ENCODE peak calls at places on chromosome 15, in seven cellular contexts. B is aorta, N is body of pancreas, Z is H9, S is mammary epithelial cell, L is H1, H is IMR-90. D is an unnamed sample. For H3K4me1, the result is how much of the 10 kb centered on the place peaks cover.

GRCh38 chr15:75666823-75667501 is 19.2 kb downstream of the SNX33 start:
- DNase-seq in L (no peak), N (peak), S (peak), Z (no peak), B (peak), H (peak), D (peak)

GRCh38 chr15:52727825-52728224 is 48.6 kb upstream of the ATOSA start:
- DNase-seq in N (no peak), L (no peak), Z (no peak), H (no peak), B (no peak), S (peak), D (no peak)

GRCh38 chr15:74573987-74574386 is 33.0 kb downstream of the ARID3B start:
- DNase-seq in H (peak), N (no peak), S (peak), L (no peak), Z (no peak), B (no peak), D (no peak)

GRCh38 chr15:81088496-81088895 is 45.6 kb upstream of the CFAP161 start:
- DNase-seq in B (no peak), L (no peak), S (no peak), Z (no peak), H (no peak), N (no peak), D (no peak)

GRCh38 chr15:62822228-62822627 is 220.3 kb upstream of the TPM1 start:
- DNase-seq in S (no peak), H (no peak), B (no peak), N (peak), L (no peak), Z (no peak), D (peak)

GRCh38 chr15:100786139-100786531 is 93.5 kb upstream of the ALDH1A3 start:
- DNase-seq in Z (no peak), B (no peak), H (no peak), S (no peak), N (no peak), L (no peak), D (no peak)

GRCh38 chr15:98668566-98669308 is 20.4 kb downstream of the IGF1R start:
- DNase-seq in N (no peak), L (no peak), H (peak), Z (no peak), S (peak), B (no peak), D (no peak)

GRCh38 chr15:49036650-49037545 is 9.3 kb downstream of the SECISBP2L start:
- DNase-seq in L (no peak), S (peak), N (no peak), H (peak), Z (no peak), B (no peak), D (no peak)

GRCh38 chr15:67064607-67065530 is 533 bp upstream of the SMAD3 start:
- DNase-seq in L (no peak), N (peak), H (no peak), Z (peak), S (no peak), B (no peak), D (peak)

GRCh38 chr15:67063689-67064606 is 1.5 kb upstream of the SMAD3 start:
- DNase-seq in B (no peak), S (no peak), Z (peak), L (peak), N (peak), H (peak), D (peak)

GRCh38 chr15:67065531-67066005 is at the start of gene SMAD3:
- DNase-seq in S (peak), L (peak), N (peak), H (peak), Z (peak), B (peak), D (peak)

GRCh38 chr15:67061811-67062348 is 3.5 kb upstream of the SMAD3 start:
- DNase-seq in S (no peak), H (no peak), N (no peak), Z (no peak), B (no peak), L (no peak), D (no peak)

DNA sequence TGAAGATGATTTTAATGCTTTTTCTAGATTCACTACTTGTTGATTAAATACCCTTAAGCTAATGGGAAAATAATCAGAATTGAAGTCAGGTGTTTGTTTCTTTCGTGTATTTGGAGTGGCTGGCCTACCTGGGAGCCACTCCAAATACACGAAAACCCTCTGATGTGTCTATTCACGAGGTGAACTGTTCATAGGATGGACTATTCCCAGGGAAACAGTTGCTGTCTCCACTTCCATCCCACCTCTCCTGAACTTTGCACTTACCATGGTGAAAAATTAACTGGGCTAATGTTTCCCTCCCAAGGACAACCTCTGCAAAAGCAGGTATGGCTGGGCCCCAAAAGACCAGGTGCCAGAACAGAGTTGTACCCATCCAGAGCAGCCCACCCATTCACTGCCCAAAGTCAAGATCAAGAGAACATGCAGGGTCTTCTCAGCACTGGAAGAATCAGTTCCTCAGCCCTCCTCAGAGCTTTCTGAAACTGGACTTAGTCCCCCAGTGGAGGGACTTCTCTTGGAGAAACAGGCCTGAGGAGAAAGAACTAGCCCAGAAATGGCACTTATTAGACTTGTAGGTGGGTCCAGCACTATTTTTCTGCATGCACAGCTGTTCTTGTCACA is 2.9 kb upstream of the SMAD3 start:
- DNase-seq in Z (no peak), N (no peak), S (no peak), L (no peak), B (no peak), H (no peak), D (no peak)
- H3K27ac ChIP-seq in Z (no peak), N (peak), S (no peak), L (no peak), B (no peak), H (no peak), D (no peak)

DNA sequence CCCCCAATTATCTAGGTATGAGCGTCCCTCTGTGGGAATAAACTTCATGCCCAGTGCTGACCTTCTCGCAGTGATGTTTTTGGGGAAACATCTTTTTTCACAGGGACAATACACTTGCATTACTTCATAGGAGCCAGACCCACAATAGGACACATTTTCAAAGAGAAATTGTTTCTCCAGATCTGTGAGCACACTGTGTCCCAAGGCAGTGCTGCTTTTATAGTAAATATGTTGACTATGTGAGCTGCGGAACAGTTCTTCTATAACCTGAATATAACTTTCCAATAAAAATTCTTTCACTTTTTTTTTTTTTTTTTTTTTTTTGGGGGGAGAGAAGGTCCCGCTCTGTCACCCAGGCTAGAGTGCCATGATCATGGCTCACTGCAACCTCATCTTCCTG is 17.4 kb upstream of the THSD4 start:
- DNase-seq in Z (no peak), N (no peak), L (no peak), S (no peak), H (no peak), B (no peak), D (no peak)
- H3K4me1 ChIP-seq in Z (under half), N (under half), L (under half), S (under half), H (under half), B (under half), D (under half)

GRCh38 chr15:57373882-57374276 is 2.4 kb upstream of the CGNL1 start:
- DNase-seq in N (no peak), Z (no peak), L (no peak), S (no peak), B (no peak), H (no peak), D (no peak)

GRCh38 chr15:57373251-57373881 is 2.9 kb upstream of the CGNL1 start:
- DNase-seq in L (no peak), B (no peak), H (no peak), S (no peak), N (no peak), Z (no peak), D (no peak)

GRCh38 chr15:57376695-57377477 is 581 bp downstream of the CGNL1 start:
- DNase-seq in N (peak), H (peak), B (no peak), L (no peak), Z (peak), S (peak), D (no peak)

GRCh38 chr15:57377478-57377847 is 1.2 kb downstream of the CGNL1 start:
- DNase-seq in N (no peak), Z (no peak), L (no peak), H (no peak), B (no peak), S (peak), D (no peak)

GRCh38 chr15:57375827-57376694 is at the start of gene CGNL1:
- DNase-seq in Z (peak), H (no peak), N (peak), L (no peak), B (peak), S (no peak), D (peak)
- H3K27ac ChIP-seq in Z (no peak), H (no peak), N (peak), L (no peak), B (no peak), S (no peak), D (peak)

GRCh38 chr15:90851114-90851513 is 17.3 kb upstream of the FURIN start:
- DNase-seq in B (no peak), Z (no peak), S (no peak), H (peak), L (no peak), N (no peak), D (no peak)
- H3K4me1 ChIP-seq in B (under half), Z (under half), S (under half), H (under half), L (under half), N (under half), D (under half)

GRCh38 chr15:68235022-68235421 is 5.5 kb upstream of the CLN6 start:
- DNase-seq in L (no peak), H (no peak), Z (no peak), S (peak), N (no peak), B (no peak), D (no peak)

GRCh38 chr15:68244235-68244634 is 14.7 kb upstream of the CLN6 start:
- DNase-seq in Z (no peak), S (no peak), L (no peak), B (no peak), H (no peak), N (no peak), D (no peak)

GRCh38 chr15:68234060-68234459 is 4.5 kb upstream of the CLN6 start:
- DNase-seq in Z (no peak), S (no peak), H (peak), B (no peak), N (no peak), L (no peak), D (peak)

GRCh38 chr15:68241088-68241935 is 11.8 kb upstream of the CLN6 start:
- DNase-seq in S (no peak), L (no peak), B (no peak), H (no peak), N (no peak), Z (no peak), D (no peak)

GRCh38 chr15:68239025-68239424 is 9.5 kb upstream of the CLN6 start:
- DNase-seq in H (no peak), N (no peak), L (no peak), B (no peak), Z (no peak), S (no peak), D (no peak)
- H3K27ac ChIP-seq in H (no peak), N (no peak), L (no peak), B (no peak), Z (no peak), S (no peak), D (no peak)

DNA sequence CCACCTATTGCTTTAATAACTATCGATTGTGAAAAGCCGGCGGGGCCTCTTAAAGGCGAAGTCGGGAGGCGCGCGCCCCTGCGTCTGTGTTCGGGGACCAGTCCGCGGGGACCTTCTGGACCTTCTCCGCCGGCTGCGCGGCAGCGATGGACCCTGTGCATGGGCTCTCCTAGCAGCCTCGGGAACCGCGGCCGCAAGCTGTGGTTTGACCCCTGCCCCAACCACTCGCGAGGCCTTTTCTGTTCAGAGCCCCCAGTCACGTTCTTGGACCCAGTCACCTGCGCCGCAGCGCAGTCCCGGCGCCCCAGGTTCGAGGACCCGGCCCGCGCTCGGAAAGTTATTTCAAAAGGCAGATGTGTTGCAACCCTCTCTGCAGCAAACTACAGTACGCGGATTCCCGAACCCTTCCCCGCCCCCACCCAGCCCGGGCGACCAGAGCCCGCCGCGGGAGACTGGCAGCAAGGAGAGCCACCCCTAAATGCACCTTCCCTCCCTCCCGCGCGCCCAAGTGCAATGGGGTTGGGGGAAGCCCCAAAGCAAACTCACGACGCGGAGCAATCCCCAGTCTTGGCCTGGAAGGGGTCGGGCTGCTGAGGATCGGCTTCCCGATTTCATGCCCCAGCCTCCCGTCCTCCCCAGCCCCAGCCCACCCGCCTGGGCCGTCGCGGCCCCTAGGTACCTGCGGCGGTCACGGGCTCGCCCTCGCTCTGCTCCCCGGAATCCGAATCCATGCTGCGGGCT is 671 bp downstream of the TNFAIP8L3 start:
- DNase-seq in L (no peak), Z (no peak), H (no peak), S (peak), N (peak), B (peak), D (no peak)
- H3K4me1 ChIP-seq in L (under half), Z (under half), H (under half), S (under half), N (under half), B (under half), D (under half)

GRCh38 chr15:76991048-76991447 is 3.9 kb upstream of the PSTPIP1 start:
- DNase-seq in L (no peak), B (peak), S (no peak), Z (no peak), N (peak), H (no peak), D (no peak)

GRCh38 chr15:76987276-76987675 is 7.7 kb upstream of the PSTPIP1 start:
- DNase-seq in L (no peak), Z (no peak), N (no peak), S (no peak), B (peak), H (no peak), D (no peak)

GRCh38 chr15:76986743-76987142 is 8.2 kb upstream of the PSTPIP1 start:
- DNase-seq in N (no peak), L (no peak), Z (no peak), H (no peak), B (peak), S (no peak), D (no peak)

GRCh38 chr15:76988874-76989780 is 5.8 kb upstream of the PSTPIP1 start:
- DNase-seq in Z (no peak), S (no peak), H (no peak), L (no peak), N (no peak), B (peak), D (no peak)

GRCh38 chr15:76987896-76988860 is 6.7 kb upstream of the PSTPIP1 start:
- DNase-seq in N (no peak), B (peak), S (no peak), L (no peak), H (no peak), Z (peak), D (no peak)
- H3K27ac ChIP-seq in N (no peak), B (no peak), S (no peak), L (no peak), H (no peak), Z (no peak), D (no peak)

DNA sequence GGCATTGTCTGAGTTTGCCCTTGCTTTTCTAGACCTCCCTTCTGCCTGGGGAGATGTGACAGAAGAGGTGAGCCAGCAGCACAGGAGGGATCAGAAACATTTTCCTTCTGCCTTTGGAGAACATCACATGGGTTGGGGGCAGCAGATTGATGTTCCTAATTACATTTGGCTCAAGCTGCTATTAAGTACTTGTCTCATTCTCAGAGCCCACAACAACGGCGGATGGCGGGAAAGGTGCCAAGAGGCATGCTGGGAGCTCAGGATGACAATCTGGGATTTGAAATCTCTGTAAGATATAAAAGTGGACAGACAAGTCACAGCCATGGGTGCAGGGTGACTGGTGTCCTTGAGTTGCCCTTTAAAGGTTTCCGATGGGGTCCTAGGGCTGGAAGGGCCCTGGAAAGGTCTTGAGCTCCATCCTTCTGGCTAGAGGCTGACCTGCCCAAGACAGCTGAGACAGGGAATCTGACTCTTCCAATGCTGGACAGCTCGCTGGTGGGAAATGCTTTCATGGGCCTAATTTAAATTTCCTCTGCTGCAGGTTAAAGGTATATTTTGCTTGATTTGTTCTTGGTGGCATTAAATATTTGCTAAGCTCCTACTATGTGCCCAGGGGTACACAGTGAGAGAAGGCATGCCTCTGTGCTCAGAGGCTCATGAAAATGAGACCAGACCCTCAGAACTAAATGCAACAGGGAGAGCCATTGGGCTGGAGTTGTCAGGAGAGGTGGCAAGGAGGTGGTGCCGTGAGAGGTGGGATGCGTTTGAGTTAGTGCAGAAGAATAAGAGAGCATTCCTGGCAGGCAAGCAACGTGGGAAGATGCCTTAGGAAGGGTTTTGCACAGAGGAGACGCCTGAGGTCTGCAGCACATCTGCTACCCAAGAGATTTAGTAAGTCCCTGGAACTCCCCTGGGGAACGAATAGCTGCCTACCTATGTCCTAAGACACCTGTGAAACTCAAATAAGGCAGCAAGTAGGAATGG is 2.2 kb upstream of the CORO2B start:
- DNase-seq in L (no peak), N (no peak), B (peak), H (no peak), Z (no peak), S (no peak), D (no peak)
- H3K4me1 ChIP-seq in L (under half), N (under half), B (under half), H (under half), Z (under half), S (under half), D (under half)

D was measured in stomach.